ENCODE peak calls at places on chromosomes 4 and X, in ten cellular contexts. F is tibial nerve; C is amygdala; X is occipital lobe; Z is H54; N is renal cortical epithelial cell; H is M059J; U is activated naive CD8-positive, alpha-beta T cell treated with anti-CD3 and anti-CD28 coated beads, Interleukin-2, amount 50 U/mL, for 24 hours; P is SW480; S is HS-5. O is an unnamed sample.

GRCh38 chrX:51837926-51838325 is 55.5 kb upstream of the MAGED1 start:
- DNase-seq in F (peak), C (no peak), X (no peak), Z (no peak), N (peak), H (peak), U (no peak), P (no peak), S (no peak), O (no peak)

GRCh38 chrX:136205882-136206281 is 45.3 kb downstream of the MAP7D3 start:
- DNase-seq in F (no peak), C (no peak), X (no peak), Z (no peak), N (no peak), H (no peak), U (no peak), P (no peak), S (no peak), O (no peak)

GRCh38 chr4:8391972-8392371 is 48.6 kb downstream of the ACOX3 start:
- DNase-seq in F (peak), C (peak), X (peak), Z (peak), N (peak), H (peak), U (no peak), P (no peak), S (peak), O (no peak)

GRCh38 chr4:62548108-62548524 is 1348.0 kb downstream of the ADGRL3 start:
- DNase-seq in F (no peak), C (no peak), X (no peak), Z (no peak), N (no peak), H (peak), U (no peak), P (no peak), S (no peak), O (no peak)

GRCh38 chrX:150363561-150364346 is 637 bp downstream of the MAMLD1 start:
- DNase-seq in F (no peak), C (peak), X (peak), Z (no peak), N (no peak), H (peak), U (peak), P (peak), S (peak), O (no peak)

GRCh38 chr4:184806246-184806550 is 19.6 kb downstream of the ACSL1 start:
- DNase-seq in F (no peak), C (no peak), X (no peak), Z (no peak), N (no peak), H (no peak), U (no peak), P (no peak), S (no peak), O (no peak)

GRCh38 chr4:165326831-165327210 is 648 bp upstream of the MSMO1 start:
- DNase-seq in F (no peak), C (no peak), X (peak), Z (no peak), N (peak), H (peak), U (no peak), P (no peak), S (no peak), O (no peak)

GRCh38 chr4:129570326-129570725 is 474.4 kb downstream of the C4orf33 start:
- DNase-seq in F (no peak), C (no peak), X (no peak), Z (no peak), N (no peak), H (no peak), U (no peak), P (no peak), S (no peak), O (no peak)

GRCh38 chr4:183504930-183505555 is at the start of gene ING2:
- DNase-seq in F (peak), C (no peak), X (peak), Z (peak), N (peak), H (peak), U (no peak), P (peak), S (no peak), O (no peak)

GRCh38 chrX:137278825-137279224 is 245.0 kb upstream of the GPR101 start:
- DNase-seq in F (no peak), C (no peak), X (no peak), Z (no peak), N (no peak), H (no peak), U (no peak), P (no peak), S (no peak), O (no peak)

GRCh38 chr4:7756561-7757355 is 182.9 kb downstream of the AFAP1 start:
- DNase-seq in F (no peak), C (no peak), X (no peak), Z (no peak), N (no peak), H (no peak), U (no peak), P (peak), S (no peak), O (no peak)

GRCh38 chrX:17710836-17711235 is 26.5 kb upstream of the SCML1 start:
- DNase-seq in F (no peak), C (no peak), X (no peak), Z (no peak), N (peak), H (no peak), U (no peak), P (peak), S (no peak), O (no peak)

GRCh38 chr4:41748074-41748787 is at the start of gene PHOX2B:
- DNase-seq in F (no peak), C (no peak), X (no peak), Z (no peak), N (no peak), H (no peak), U (no peak), P (no peak), S (no peak), O (no peak)

GRCh38 chr4:148059617-148060180 is 327.8 kb downstream of the ARHGAP10 start:
- DNase-seq in F (no peak), C (no peak), X (no peak), Z (no peak), N (no peak), H (no peak), U (no peak), P (no peak), S (no peak), O (no peak)

O was measured in caudate nucleus.